ENCODE peak calls at places on chromosome 22, in nine cellular contexts. One of them, this sample, is unnamed.

GRCh38 chr22:41699264-41700104 is at the start of gene MEI1:
- DNase-seq in stimulated activated CD8-positive, alpha-beta memory T cell treated with anti-CD3 and anti-CD28 coated beads, Interleukin-4, amount 100 ng/mL, for 48 hours: peak
- DNase-seq in activated CD4-positive, alpha-beta T cell treated with anti-CD3 and anti-CD28 coated beads for 4 hours: peak
- DNase-seq in tibial artery: peak
- DNase-seq in HTR-8/SVneo: no peak
- DNase-seq in AG08396: peak
- DNase-seq in heart right ventricle: peak
- DNase-seq in T-helper 9 cell: peak
- DNase-seq in EH: peak
- DNase-seq in this sample: peak

GRCh38 chr22:21443057-21443734 is 24.0 kb upstream of the TMEM191C start:
- DNase-seq in stimulated activated CD8-positive, alpha-beta memory T cell treated with anti-CD3 and anti-CD28 coated beads, Interleukin-4, amount 100 ng/mL, for 48 hours: no peak
- DNase-seq in activated CD4-positive, alpha-beta T cell treated with anti-CD3 and anti-CD28 coated beads for 4 hours: no peak
- DNase-seq in tibial artery: peak
- DNase-seq in HTR-8/SVneo: no peak
- DNase-seq in AG08396: no peak
- DNase-seq in heart right ventricle: no peak
- DNase-seq in T-helper 9 cell: no peak
- DNase-seq in EH: no peak
- DNase-seq in this sample: no peak

GRCh38 chr22:17921871-17922821 is 102.2 kb downstream of the MICAL3 start:
- DNase-seq in stimulated activated CD8-positive, alpha-beta memory T cell treated with anti-CD3 and anti-CD28 coated beads, Interleukin-4, amount 100 ng/mL, for 48 hours: no peak
- DNase-seq in activated CD4-positive, alpha-beta T cell treated with anti-CD3 and anti-CD28 coated beads for 4 hours: no peak
- DNase-seq in tibial artery: no peak
- DNase-seq in HTR-8/SVneo: no peak
- DNase-seq in AG08396: no peak
- DNase-seq in heart right ventricle: peak
- DNase-seq in T-helper 9 cell: no peak
- DNase-seq in EH: no peak
- DNase-seq in this sample: no peak

GRCh38 chr22:42868751-42869251 is 11.7 kb upstream of the ARFGAP3 start:
- DNase-seq in stimulated activated CD8-positive, alpha-beta memory T cell treated with anti-CD3 and anti-CD28 coated beads, Interleukin-4, amount 100 ng/mL, for 48 hours: no peak
- DNase-seq in activated CD4-positive, alpha-beta T cell treated with anti-CD3 and anti-CD28 coated beads for 4 hours: no peak
- DNase-seq in tibial artery: peak
- DNase-seq in HTR-8/SVneo: no peak
- DNase-seq in AG08396: no peak
- DNase-seq in heart right ventricle: peak
- DNase-seq in T-helper 9 cell: no peak
- DNase-seq in EH: no peak
- DNase-seq in this sample: no peak

GRCh38 chr22:23815781-23816551 is 22.8 kb downstream of the DERL3 start:
- DNase-seq in stimulated activated CD8-positive, alpha-beta memory T cell treated with anti-CD3 and anti-CD28 coated beads, Interleukin-4, amount 100 ng/mL, for 48 hours: no peak
- DNase-seq in activated CD4-positive, alpha-beta T cell treated with anti-CD3 and anti-CD28 coated beads for 4 hours: no peak
- DNase-seq in tibial artery: no peak
- DNase-seq in HTR-8/SVneo: no peak
- DNase-seq in AG08396: no peak
- DNase-seq in heart right ventricle: peak
- DNase-seq in T-helper 9 cell: no peak
- DNase-seq in EH: peak
- DNase-seq in this sample: no peak

GRCh38 chr22:34055525-34056200 is 135.4 kb upstream of the LARGE1 start:
- DNase-seq in stimulated activated CD8-positive, alpha-beta memory T cell treated with anti-CD3 and anti-CD28 coated beads, Interleukin-4, amount 100 ng/mL, for 48 hours: no peak
- DNase-seq in activated CD4-positive, alpha-beta T cell treated with anti-CD3 and anti-CD28 coated beads for 4 hours: no peak
- DNase-seq in tibial artery: no peak
- DNase-seq in HTR-8/SVneo: no peak
- DNase-seq in AG08396: no peak
- DNase-seq in heart right ventricle: no peak
- DNase-seq in T-helper 9 cell: no peak
- DNase-seq in EH: no peak
- DNase-seq in this sample: no peak

GRCh38 chr22:30733081-30733680 is 38.5 kb downstream of the OSBP2 start:
- DNase-seq in stimulated activated CD8-positive, alpha-beta memory T cell treated with anti-CD3 and anti-CD28 coated beads, Interleukin-4, amount 100 ng/mL, for 48 hours: no peak
- DNase-seq in activated CD4-positive, alpha-beta T cell treated with anti-CD3 and anti-CD28 coated beads for 4 hours: no peak
- DNase-seq in tibial artery: no peak
- DNase-seq in HTR-8/SVneo: no peak
- DNase-seq in AG08396: no peak
- DNase-seq in heart right ventricle: no peak
- DNase-seq in T-helper 9 cell: no peak
- DNase-seq in EH: peak
- DNase-seq in this sample: no peak

GRCh38 chr22:46447906-46448669 is 89.3 kb downstream of the CELSR1 start:
- DNase-seq in stimulated activated CD8-positive, alpha-beta memory T cell treated with anti-CD3 and anti-CD28 coated beads, Interleukin-4, amount 100 ng/mL, for 48 hours: no peak
- DNase-seq in activated CD4-positive, alpha-beta T cell treated with anti-CD3 and anti-CD28 coated beads for 4 hours: no peak
- DNase-seq in tibial artery: no peak
- DNase-seq in HTR-8/SVneo: no peak
- DNase-seq in AG08396: no peak
- DNase-seq in heart right ventricle: no peak
- DNase-seq in T-helper 9 cell: no peak
- DNase-seq in EH: no peak
- DNase-seq in this sample: no peak

GRCh38 chr22:38398609-38399401 is 56.2 kb downstream of the KCNJ4 start:
- DNase-seq in stimulated activated CD8-positive, alpha-beta memory T cell treated with anti-CD3 and anti-CD28 coated beads, Interleukin-4, amount 100 ng/mL, for 48 hours: peak
- DNase-seq in activated CD4-positive, alpha-beta T cell treated with anti-CD3 and anti-CD28 coated beads for 4 hours: peak
- DNase-seq in tibial artery: peak
- DNase-seq in HTR-8/SVneo: peak
- DNase-seq in AG08396: peak
- DNase-seq in heart right ventricle: peak
- DNase-seq in T-helper 9 cell: peak
- DNase-seq in EH: peak
- DNase-seq in this sample: peak

GRCh38 chr22:27100789-27101188 is 443.4 kb downstream of the MIAT start:
- DNase-seq in stimulated activated CD8-positive, alpha-beta memory T cell treated with anti-CD3 and anti-CD28 coated beads, Interleukin-4, amount 100 ng/mL, for 48 hours: no peak
- DNase-seq in activated CD4-positive, alpha-beta T cell treated with anti-CD3 and anti-CD28 coated beads for 4 hours: no peak
- DNase-seq in tibial artery: no peak
- DNase-seq in HTR-8/SVneo: no peak
- DNase-seq in AG08396: peak
- DNase-seq in heart right ventricle: no peak
- DNase-seq in T-helper 9 cell: no peak
- DNase-seq in EH: peak
- DNase-seq in this sample: no peak

GRCh38 chr22:48250937-48251530 is 1488.6 kb downstream of the TBC1D22A start:
- DNase-seq in stimulated activated CD8-positive, alpha-beta memory T cell treated with anti-CD3 and anti-CD28 coated beads, Interleukin-4, amount 100 ng/mL, for 48 hours: no peak
- DNase-seq in activated CD4-positive, alpha-beta T cell treated with anti-CD3 and anti-CD28 coated beads for 4 hours: no peak
- DNase-seq in tibial artery: no peak
- DNase-seq in HTR-8/SVneo: no peak
- DNase-seq in AG08396: no peak
- DNase-seq in heart right ventricle: no peak
- DNase-seq in T-helper 9 cell: no peak
- DNase-seq in EH: no peak
- DNase-seq in this sample: no peak

GRCh38 chr22:46390652-46391301 is 55.3 kb downstream of the TRMU start:
- DNase-seq in stimulated activated CD8-positive, alpha-beta memory T cell treated with anti-CD3 and anti-CD28 coated beads, Interleukin-4, amount 100 ng/mL, for 48 hours: no peak
- DNase-seq in activated CD4-positive, alpha-beta T cell treated with anti-CD3 and anti-CD28 coated beads for 4 hours: no peak
- DNase-seq in tibial artery: peak
- DNase-seq in HTR-8/SVneo: no peak
- DNase-seq in AG08396: peak
- DNase-seq in heart right ventricle: peak
- DNase-seq in T-helper 9 cell: no peak
- DNase-seq in EH: peak
- DNase-seq in this sample: no peak

GRCh38 chr22:32904044-32904443 is 102.5 kb downstream of the TIMP3 start:
- DNase-seq in stimulated activated CD8-positive, alpha-beta memory T cell treated with anti-CD3 and anti-CD28 coated beads, Interleukin-4, amount 100 ng/mL, for 48 hours: no peak
- DNase-seq in activated CD4-positive, alpha-beta T cell treated with anti-CD3 and anti-CD28 coated beads for 4 hours: no peak
- DNase-seq in tibial artery: no peak
- DNase-seq in HTR-8/SVneo: peak
- DNase-seq in AG08396: peak
- DNase-seq in heart right ventricle: no peak
- DNase-seq in T-helper 9 cell: no peak
- DNase-seq in EH: peak
- DNase-seq in this sample: no peak

GRCh38 chr22:50039669-50040458 is 18.2 kb downstream of the TTLL8 start:
- DNase-seq in stimulated activated CD8-positive, alpha-beta memory T cell treated with anti-CD3 and anti-CD28 coated beads, Interleukin-4, amount 100 ng/mL, for 48 hours: no peak
- DNase-seq in activated CD4-positive, alpha-beta T cell treated with anti-CD3 and anti-CD28 coated beads for 4 hours: no peak
- DNase-seq in tibial artery: no peak
- DNase-seq in HTR-8/SVneo: no peak
- DNase-seq in AG08396: no peak
- DNase-seq in heart right ventricle: no peak
- DNase-seq in T-helper 9 cell: no peak
- DNase-seq in EH: no peak
- DNase-seq in this sample: no peak

GRCh38 chr22:49489821-49490220 is 337.9 kb downstream of the BRD1 start:
- DNase-seq in stimulated activated CD8-positive, alpha-beta memory T cell treated with anti-CD3 and anti-CD28 coated beads, Interleukin-4, amount 100 ng/mL, for 48 hours: no peak
- DNase-seq in activated CD4-positive, alpha-beta T cell treated with anti-CD3 and anti-CD28 coated beads for 4 hours: no peak
- DNase-seq in tibial artery: no peak
- DNase-seq in HTR-8/SVneo: no peak
- DNase-seq in AG08396: no peak
- DNase-seq in heart right ventricle: no peak
- DNase-seq in T-helper 9 cell: no peak
- DNase-seq in EH: no peak
- DNase-seq in this sample: no peak

GRCh38 chr22:46513908-46514550 is 23.4 kb downstream of the CELSR1 start:
- DNase-seq in stimulated activated CD8-positive, alpha-beta memory T cell treated with anti-CD3 and anti-CD28 coated beads, Interleukin-4, amount 100 ng/mL, for 48 hours: no peak
- DNase-seq in activated CD4-positive, alpha-beta T cell treated with anti-CD3 and anti-CD28 coated beads for 4 hours: no peak
- DNase-seq in tibial artery: no peak
- DNase-seq in HTR-8/SVneo: no peak
- DNase-seq in AG08396: no peak
- DNase-seq in heart right ventricle: no peak
- DNase-seq in T-helper 9 cell: no peak
- DNase-seq in EH: no peak
- DNase-seq in this sample: no peak

GRCh38 chr22:26615149-26615548 is 2.7 kb downstream of the CRYBB1 start:
- DNase-seq in stimulated activated CD8-positive, alpha-beta memory T cell treated with anti-CD3 and anti-CD28 coated beads, Interleukin-4, amount 100 ng/mL, for 48 hours: no peak
- DNase-seq in activated CD4-positive, alpha-beta T cell treated with anti-CD3 and anti-CD28 coated beads for 4 hours: no peak
- DNase-seq in tibial artery: no peak
- DNase-seq in HTR-8/SVneo: no peak
- DNase-seq in AG08396: no peak
- DNase-seq in heart right ventricle: no peak
- DNase-seq in T-helper 9 cell: no peak
- DNase-seq in EH: no peak
- DNase-seq in this sample: no peak